ENCODE peak calls at places on chromosomes 4 and X, in six cellular contexts. T is right lobe of liver, L is stomach, E is K562, Q is IMR-90, V is NB4. R is an unnamed sample.

GRCh38 chr4:2647403-2648158 is 108.6 kb downstream of the TNIP2 start:
- DNase-seq in T (no peak), L (no peak), Q (no peak), V (no peak), E (no peak), R (no peak)

GRCh38 chr4:60981534-60981933 is 218.6 kb upstream of the ADGRL3 start:
- DNase-seq in T (no peak), L (no peak), E (no peak), V (no peak), Q (no peak), R (no peak)

GRCh38 chr4:123284166-123284565 is 112.4 kb upstream of the SPRY1 start:
- DNase-seq in V (no peak), L (no peak), T (no peak), E (no peak), Q (no peak), R (no peak)

GRCh38 chr4:169270810-169271691 is at the start of gene SH3RF1:
- DNase-seq in V (peak; percentile 74), L (peak; percentile 90), E (peak; percentile 53), T (peak; percentile 93), Q (peak; percentile 82), R (peak; percentile 46)

GRCh38 chr4:26860922-26861433 is 337 bp downstream of the STIM2 start:
- DNase-seq in V (peak; percentile 85), T (peak; percentile 65), Q (peak; percentile 44), E (no peak), L (peak; percentile 59), R (peak; percentile 5)

GRCh38 chrX:24676403-24677024 is 17.2 kb upstream of the POLA1 start:
- DNase-seq in V (peak; percentile 5), Q (no peak), E (no peak), L (no peak), T (no peak), R (no peak)

GRCh38 chr4:76696109-76696508 is 201.8 kb downstream of the SOWAHB start:
- DNase-seq in T (no peak), Q (peak; percentile 69), E (no peak), V (no peak), L (no peak), R (no peak)

GRCh38 chrX:46979340-46979739 is 67.1 kb downstream of the JADE3 start:
- DNase-seq in E (no peak), Q (peak; percentile 82), V (no peak), T (no peak), L (no peak), R (no peak)

GRCh38 chr4:169272265-169272886 is 1.6 kb upstream of the SH3RF1 start:
- DNase-seq in Q (peak; percentile 84), E (no peak), T (no peak), V (no peak), L (no peak), R (no peak)

GRCh38 chr4:123659759-123660158 is 263.2 kb downstream of the SPRY1 start:
- DNase-seq in Q (no peak), L (no peak), E (no peak), T (no peak), V (peak; percentile 47), R (no peak)

GRCh38 chr4:174282836-174283506 is 496 bp downstream of the FBXO8 start:
- DNase-seq in E (peak; percentile 82), T (peak; percentile 89), L (peak; percentile 77), Q (peak; percentile 94), V (peak; percentile 93), R (peak; percentile 33)

GRCh38 chr4:174281182-174281737 is 2.2 kb downstream of the FBXO8 start:
- DNase-seq in T (no peak), L (no peak), E (no peak), Q (no peak), V (no peak), R (no peak)

GRCh38 chr4:174284181-174284886 is 623 bp downstream of the CEP44 start:
- DNase-seq in Q (peak; percentile 71), E (no peak), L (no peak), V (peak; percentile 9), T (no peak), R (peak; percentile 6)

GRCh38 chr4:174286870-174287269 is 3.2 kb downstream of the CEP44 start:
- DNase-seq in E (no peak), V (no peak), T (no peak), L (no peak), Q (no peak), R (no peak)

GRCh38 chr4:174283507-174284180 is at the start of the genes CEP44 and FBXO8:
- DNase-seq in E (peak; percentile 50), T (peak; percentile 80), V (peak; percentile 80), Q (peak; percentile 78), L (peak; percentile 65), R (peak; percentile 15)
- TF ChIP-seq POLR2A in E (peak; percentile 89), T (no peak), V (peak; percentile 59), Q (peak; percentile 22), L (no peak), R (peak; percentile 40)

GRCh38 chr4:99653921-99654890 is 3.4 kb downstream of the C4orf54 start:
- DNase-seq in T (no peak), Q (no peak), E (no peak), V (no peak), L (no peak), R (no peak)
- TF ChIP-seq POLR2A in T (no peak), Q (no peak), E (no peak), V (no peak), L (no peak), R (no peak)

DNA sequence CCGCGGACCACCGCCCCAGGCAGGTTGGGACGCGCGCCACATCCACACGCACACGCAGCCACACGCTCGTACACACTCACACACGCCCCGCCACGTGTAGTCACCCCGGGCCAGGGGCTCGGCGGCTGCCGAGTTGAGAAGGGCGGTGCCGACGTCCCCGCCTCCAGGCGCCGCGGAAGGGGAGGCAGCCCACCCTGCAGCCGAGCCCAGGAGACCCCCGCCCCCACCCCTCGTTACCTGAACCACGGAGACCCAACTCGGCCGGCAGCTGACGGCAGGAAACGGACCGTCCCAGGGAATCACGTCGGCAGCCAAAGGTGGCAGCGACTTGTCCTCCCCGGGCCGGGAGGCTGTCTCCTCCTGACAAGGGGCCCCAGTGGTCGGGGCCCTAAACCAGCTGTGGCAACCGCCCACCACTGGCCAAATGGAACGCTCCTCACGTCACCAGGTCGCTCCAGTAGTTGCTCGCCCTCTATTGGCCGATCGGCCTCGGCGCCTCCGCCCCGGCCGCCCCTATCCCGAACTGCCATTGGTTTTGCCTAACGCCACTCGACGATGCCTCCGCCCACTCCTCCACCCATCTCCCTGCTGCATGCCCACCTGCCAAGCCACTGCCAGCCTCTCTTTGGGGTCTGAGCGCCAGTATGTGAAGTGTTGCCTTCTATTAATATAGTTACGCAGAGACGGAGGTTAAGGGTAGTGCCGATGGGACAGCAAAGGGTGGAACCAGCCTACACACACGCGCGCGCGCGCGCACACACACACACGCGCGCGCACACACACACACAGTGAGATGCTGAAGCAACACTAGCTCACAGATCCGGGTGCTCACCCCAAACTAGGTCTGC is at the start of gene ZDHHC9:
- DNase-seq in L (peak; percentile 89), E (peak; percentile 93), V (peak; percentile 90), Q (peak; percentile 85), T (peak; percentile 91), R (peak; percentile 75)
- TF ChIP-seq POLR2A in L (no peak), E (peak; percentile 70), V (no peak), Q (peak; percentile 66), T (peak; percentile 68), R (peak; percentile 20)

GRCh38 chr4:173334891-173335754 is 965 bp upstream of the HMGB2 start:
- DNase-seq in T (peak; percentile 60), Q (peak; percentile 70), L (peak; percentile 53), E (peak; percentile 90), V (peak; percentile 92), R (peak; percentile 63)

GRCh38 chr4:173332963-173333657 is 1.0 kb downstream of the HMGB2 start:
- DNase-seq in E (no peak), Q (peak; percentile 1), V (no peak), L (no peak), T (no peak), R (no peak)

GRCh38 chr4:173332021-173332487 is 2.1 kb downstream of the HMGB2 start:
- DNase-seq in V (peak; percentile 47), Q (peak; percentile 16), E (no peak), L (no peak), T (no peak), R (no peak)

GRCh38 chr4:173333658-173334084 is 487 bp downstream of the HMGB2 start:
- DNase-seq in V (peak; percentile 70), T (peak; percentile 67), E (peak; percentile 59), L (peak; percentile 55), Q (peak; percentile 19), R (no peak)

GRCh38 chr4:173334085-173334890 is at the start of gene HMGB2:
- DNase-seq in L (peak; percentile 100), E (peak; percentile 98), Q (peak; percentile 100), V (peak; percentile 100), T (peak; percentile 100), R (peak; percentile 73)
- TF ChIP-seq POLR2A in L (no peak), E (peak; percentile 99), Q (peak; percentile 98), V (peak; percentile 96), T (peak; percentile 98), R (peak; percentile 94)

DNA sequence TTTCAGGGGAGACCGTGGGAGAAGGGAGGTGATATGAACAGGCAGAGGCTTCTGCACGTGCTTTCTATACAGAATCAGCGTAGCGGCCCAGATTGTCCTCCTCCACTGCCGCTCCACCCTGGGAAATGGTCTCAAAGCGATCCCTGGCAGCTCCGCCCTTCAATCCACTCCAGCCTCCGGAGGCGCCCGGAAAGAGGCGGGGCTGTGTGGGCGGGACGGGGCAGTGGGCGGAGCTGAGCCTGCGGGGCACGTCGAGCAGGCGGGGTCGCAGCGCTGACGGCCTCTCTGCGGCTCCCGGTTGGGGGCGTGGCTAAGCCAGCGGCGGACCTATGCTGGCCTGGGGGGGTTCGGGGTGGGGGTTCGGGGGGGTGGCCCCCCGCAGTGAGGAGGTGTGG is 210 bp upstream of the SMIM10L2A start:
- DNase-seq in L (peak; percentile 82), Q (peak; percentile 32), E (peak; percentile 96), T (peak; percentile 81), V (peak; percentile 86), R (peak; percentile 49)
- TF ChIP-seq POLR2A in L (no peak), Q (no peak), E (peak; percentile 30), T (no peak), V (peak; percentile 29), R (no peak)

DNA sequence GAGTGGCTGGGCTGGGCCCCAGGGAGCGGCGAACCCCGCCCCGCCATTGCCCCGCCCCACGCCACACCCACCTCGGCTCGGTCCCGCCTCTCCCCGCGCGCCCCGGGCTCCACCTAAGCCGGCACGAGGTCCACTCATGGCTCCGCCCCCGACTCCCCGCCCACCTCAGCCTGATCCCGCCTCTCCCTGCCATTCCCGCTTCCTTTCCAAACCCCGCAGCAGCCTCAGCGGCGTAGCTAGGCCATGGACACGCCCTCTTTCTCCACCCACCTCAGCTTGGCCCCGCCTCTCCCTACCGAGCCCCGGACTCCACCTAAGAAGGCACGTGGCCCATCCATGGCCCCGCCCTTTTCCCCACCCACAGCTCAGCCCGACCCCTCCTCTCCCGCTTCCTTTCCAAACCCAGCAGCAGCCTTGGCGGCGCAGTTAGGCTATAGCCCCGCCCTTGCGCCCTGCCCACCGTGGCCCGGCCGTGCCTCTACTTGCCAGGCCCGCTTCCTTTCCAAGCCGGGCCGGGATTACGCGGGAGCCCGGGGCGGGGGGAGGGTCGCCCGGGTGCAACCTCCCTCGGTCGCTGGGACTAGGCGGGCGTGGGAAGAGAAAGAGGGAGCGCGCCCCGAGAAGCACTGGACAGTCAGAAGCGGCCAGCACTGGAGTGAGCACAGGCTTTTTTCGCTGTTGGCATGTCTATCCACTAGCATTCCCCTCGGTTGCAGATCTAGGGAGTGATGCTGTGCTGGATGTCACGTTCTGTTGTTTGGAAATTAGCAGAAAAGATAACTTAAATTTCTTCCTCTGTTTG is at the start of gene RELL1:
- DNase-seq in V (peak; percentile 100), E (peak; percentile 98), T (peak; percentile 100), L (peak; percentile 100), Q (peak; percentile 99), R (peak; percentile 68)
- TF ChIP-seq POLR2A in V (no peak), E (no peak), T (peak; percentile 3), L (no peak), Q (no peak), R (peak; percentile 18)